ENCODE peak calls at places on chromosomes 1 and 21, in four cellular contexts. W is psoas muscle, T is BJ, P is IMR-90. I is an unnamed sample. For H3K27me3, the result is how much of the 10 kb centered on the place peaks cover.

GRCh38 chr1:19798486-19799232 is 1.1 kb downstream of the TMCO4 start:
- DNase-seq in W (no peak), T (no peak), P (no peak), I (no peak)

GRCh38 chr1:182833271-182833670 is 5.9 kb upstream of the DHX9 start:
- DNase-seq in W (no peak), T (no peak), P (peak), I (no peak)

GRCh38 chr1:39387452-39387851 is 104.0 kb upstream of the BMP8A start:
- DNase-seq in W (no peak), T (no peak), P (peak), I (no peak)

GRCh38 chr1:78375996-78376395 is 114.8 kb upstream of the PTGFR start:
- DNase-seq in W (no peak), T (peak), P (peak), I (no peak)

GRCh38 chr1:183039985-183040447 is 16.8 kb downstream of the LAMC1 start:
- DNase-seq in W (no peak), T (peak), P (peak), I (no peak)

GRCh38 chr21:44261191-44261631 is 486 bp downstream of the DNMT3L start:
- DNase-seq in W (no peak), T (no peak), P (no peak), I (no peak)

GRCh38 chr1:205750683-205751651 is 985 bp upstream of the NUCKS1 start:
- DNase-seq in W (no peak), T (no peak), P (no peak), I (no peak)

GRCh38 chr1:15696956-15697521 is 12.9 kb downstream of the PLEKHM2 start:
- DNase-seq in W (no peak), T (no peak), P (no peak), I (no peak)

GRCh38 chr1:36843906-36844610 is 190.3 kb downstream of the GRIK3 start:
- DNase-seq in W (peak), T (no peak), P (no peak), I (no peak)

GRCh38 chr1:61461406-61462384 is 263.2 kb downstream of the TM2D1 start:
- DNase-seq in W (no peak), T (no peak), P (no peak), I (no peak)

GRCh38 chr1:235617808-235618207 is 31.8 kb downstream of the GNG4 start:
- DNase-seq in W (no peak), T (no peak), P (peak), I (no peak)

GRCh38 chr1:9825101-9826074 is 1.6 kb upstream of the CLSTN1 start:
- DNase-seq in W (peak), T (no peak), P (peak), I (peak)

GRCh38 chr1:115239148-115239820 is 98.8 kb downstream of the NGF start:
- DNase-seq in W (no peak), T (peak), P (peak), I (no peak)

GRCh38 chr21:41880153-41880552 is 1.0 kb upstream of the PRDM15 start:
- DNase-seq in W (no peak), T (no peak), P (no peak), I (no peak)

GRCh38 chr1:90074137-90074536 is 79.2 kb downstream of the ZNF326 start:
- DNase-seq in W (no peak), T (no peak), P (no peak), I (no peak)

GRCh38 chr1:14876747-14877146 is 276.8 kb upstream of the TMEM51 start:
- DNase-seq in W (no peak), T (no peak), P (no peak), I (no peak)

GRCh38 chr1:27872059-27872801 is at the start of gene THEMIS2:
- DNase-seq in W (peak), T (no peak), P (no peak), I (peak)

GRCh38 chr1:239717097-239718051 is 331.0 kb downstream of the CHRM3 start:
- DNase-seq in W (no peak), T (no peak), P (no peak), I (no peak)

GRCh38 chr21:36338975-36339374 is 19.0 kb downstream of the MORC3 start:
- DNase-seq in W (no peak), T (no peak), P (no peak), I (no peak)

GRCh38 chr1:212452323-212453155 is 19.8 kb downstream of the NENF start:
- DNase-seq in W (no peak), T (peak), P (peak), I (no peak)

GRCh38 chr1:77322061-77322900 is 40.5 kb downstream of the AK5 start:
- DNase-seq in W (no peak), T (peak), P (peak), I (no peak)

GRCh38 chr1:52658795-52659194 is 25.8 kb downstream of the SHISAL2A start:
- DNase-seq in W (peak), T (no peak), P (no peak), I (no peak)

GRCh38 chr1:19367584-19368041 is 55.5 kb downstream of the SLC66A1 start:
- DNase-seq in W (no peak), T (no peak), P (no peak), I (no peak)

GRCh38 chr1:21397813-21398188 is 42.1 kb upstream of the NBPF3 start:
- DNase-seq in W (no peak), T (no peak), P (no peak), I (no peak)

GRCh38 chr1:82819234-82819633 is 1018.5 kb downstream of the ADGRL2 start:
- DNase-seq in W (no peak), T (no peak), P (no peak), I (no peak)

GRCh38 chr1:18948048-18948912 is 8.2 kb downstream of the IFFO2 start:
- DNase-seq in W (no peak), T (no peak), P (no peak), I (no peak)

GRCh38 chr1:10415211-10415930 is 14.9 kb upstream of the CENPS start:
- DNase-seq in W (no peak), T (no peak), P (peak), I (peak)

GRCh38 chr1:72282271-72282656 is at the start of gene NEGR1:
- DNase-seq in W (peak), T (no peak), P (peak), I (peak)

GRCh38 chr1:172895050-172895460 is 155.7 kb downstream of the TNFSF18 start:
- DNase-seq in W (no peak), T (no peak), P (peak), I (no peak)
- H3K4me3 ChIP-seq in W (peak), T (no peak), P (peak), I (no peak)

GRCh38 chr1:6243993-6244392 is at the start of gene HES3:
- DNase-seq in W (peak), T (no peak), P (no peak), I (no peak)
- H3K27me3 ChIP-seq in W (under half), T (under half), P (half or more), I (under half)

GRCh38 chr21:46326110-46326703 is 2.3 kb downstream of the PCNT start:
- DNase-seq in W (no peak), T (no peak), P (no peak), I (no peak)
- TF ChIP-seq CTCF in W (no peak), T (no peak), P (no peak), I (no peak)

GRCh38 chr1:2583871-2584341 is 2.7 kb upstream of the PRXL2B start:
- DNase-seq in W (peak), T (no peak), P (peak), I (peak)
- H3K4me3 ChIP-seq in W (no peak), T (no peak), P (no peak), I (no peak)

DNA sequence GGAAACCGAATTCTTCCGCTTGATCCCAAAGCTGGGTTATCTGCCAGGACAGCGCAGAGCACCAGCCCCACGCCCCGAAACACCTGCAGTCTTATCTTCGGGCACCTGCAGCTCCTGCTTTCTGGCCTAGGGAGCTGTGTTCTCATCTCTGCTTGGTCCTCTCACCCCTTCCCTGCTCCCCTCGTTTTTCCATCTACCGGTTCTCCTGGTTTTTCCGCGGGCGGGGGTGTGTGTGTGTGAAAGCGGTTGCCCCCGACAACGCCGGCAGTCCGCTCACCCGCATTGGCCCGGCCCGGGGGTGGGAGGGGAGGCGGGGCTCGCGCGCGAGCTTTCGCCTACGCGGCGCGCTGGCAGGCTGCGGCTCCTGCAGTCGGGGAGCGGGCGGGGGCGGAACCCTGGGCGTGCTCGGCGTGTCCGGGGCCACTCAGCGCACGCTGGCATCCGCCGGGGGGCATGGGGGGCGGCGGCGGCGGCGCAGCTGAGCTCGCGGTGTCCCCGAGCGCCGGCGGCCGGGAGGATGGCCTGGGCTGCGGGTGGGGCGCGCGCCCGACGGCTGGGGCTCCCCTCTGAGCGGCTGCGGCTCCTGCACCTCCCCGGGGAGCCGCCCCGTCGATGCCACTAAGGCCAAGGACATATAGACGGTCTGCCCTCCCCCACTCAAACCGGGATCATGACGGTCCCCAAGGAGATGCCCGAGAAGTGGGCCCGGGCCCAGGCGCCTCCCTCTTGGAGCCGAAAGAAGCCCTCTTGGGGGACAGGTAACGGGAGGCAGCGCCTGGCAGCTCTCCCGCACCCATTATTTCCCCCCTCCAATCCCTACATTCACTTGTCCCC is 3.2 kb downstream of the ATP8B2 start:
- DNase-seq in W (peak), T (no peak), P (peak), I (peak)
- H3K27me3 ChIP-seq in W (under half), T (under half), P (under half), I (under half)

DNA sequence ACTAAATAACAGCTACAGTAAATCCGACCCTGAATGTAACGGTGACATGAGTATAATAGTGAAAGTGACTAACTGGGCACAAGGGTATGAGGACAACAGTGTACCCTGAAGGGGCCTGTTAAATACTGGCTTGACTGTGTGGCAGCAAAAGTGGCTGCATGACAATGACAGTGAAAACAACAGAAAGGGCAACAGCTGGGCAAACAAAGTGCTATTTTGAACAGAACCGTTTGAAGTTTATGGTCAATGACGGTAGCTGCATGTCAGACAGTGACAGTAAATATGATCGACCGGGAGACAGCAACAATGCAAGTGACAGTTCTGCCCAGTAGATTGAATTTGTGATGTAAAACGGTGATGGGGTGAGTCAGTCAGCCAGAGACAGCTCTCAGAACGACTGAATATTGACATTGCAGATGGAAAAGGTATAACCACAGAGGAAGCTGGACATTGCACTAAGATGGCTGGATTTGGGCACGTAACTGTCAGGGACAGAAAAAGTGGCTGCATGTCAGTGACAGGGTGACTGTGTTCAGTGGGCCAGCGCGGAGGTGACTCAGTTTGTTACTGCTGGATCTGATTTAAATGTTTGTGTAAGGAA is 1.1 kb upstream of the ZBTB40 start:
- DNase-seq in W (no peak), T (no peak), P (no peak), I (no peak)
- TF ChIP-seq CTCF in W (no peak), T (no peak), P (no peak), I (no peak)

GRCh38 chr21:17391811-17392340 is 121.0 kb upstream of the CXADR start:
- DNase-seq in W (no peak), T (no peak), P (no peak), I (no peak)

GRCh38 chr21:17397703-17398102 is 115.1 kb upstream of the CXADR start:
- DNase-seq in W (no peak), T (no peak), P (no peak), I (no peak)

GRCh38 chr21:17396948-17397347 is 115.9 kb upstream of the CXADR start:
- DNase-seq in W (no peak), T (no peak), P (no peak), I (no peak)
- H3K4me3 ChIP-seq in W (no peak), T (no peak), P (no peak), I (no peak)

GRCh38 chr1:17582124-17582768 is 42.7 kb downstream of the ARHGEF10L start:
- DNase-seq in W (no peak), T (no peak), P (no peak), I (no peak)

GRCh38 chr1:17577907-17578297 is 38.4 kb downstream of the ARHGEF10L start:
- DNase-seq in W (no peak), T (no peak), P (no peak), I (no peak)

GRCh38 chr1:17579951-17580939 is 40.7 kb downstream of the ARHGEF10L start:
- DNase-seq in W (no peak), T (no peak), P (no peak), I (no peak)

GRCh38 chr1:17584539-17584938 is 45.0 kb downstream of the ARHGEF10L start:
- DNase-seq in W (no peak), T (no peak), P (no peak), I (no peak)

DNA sequence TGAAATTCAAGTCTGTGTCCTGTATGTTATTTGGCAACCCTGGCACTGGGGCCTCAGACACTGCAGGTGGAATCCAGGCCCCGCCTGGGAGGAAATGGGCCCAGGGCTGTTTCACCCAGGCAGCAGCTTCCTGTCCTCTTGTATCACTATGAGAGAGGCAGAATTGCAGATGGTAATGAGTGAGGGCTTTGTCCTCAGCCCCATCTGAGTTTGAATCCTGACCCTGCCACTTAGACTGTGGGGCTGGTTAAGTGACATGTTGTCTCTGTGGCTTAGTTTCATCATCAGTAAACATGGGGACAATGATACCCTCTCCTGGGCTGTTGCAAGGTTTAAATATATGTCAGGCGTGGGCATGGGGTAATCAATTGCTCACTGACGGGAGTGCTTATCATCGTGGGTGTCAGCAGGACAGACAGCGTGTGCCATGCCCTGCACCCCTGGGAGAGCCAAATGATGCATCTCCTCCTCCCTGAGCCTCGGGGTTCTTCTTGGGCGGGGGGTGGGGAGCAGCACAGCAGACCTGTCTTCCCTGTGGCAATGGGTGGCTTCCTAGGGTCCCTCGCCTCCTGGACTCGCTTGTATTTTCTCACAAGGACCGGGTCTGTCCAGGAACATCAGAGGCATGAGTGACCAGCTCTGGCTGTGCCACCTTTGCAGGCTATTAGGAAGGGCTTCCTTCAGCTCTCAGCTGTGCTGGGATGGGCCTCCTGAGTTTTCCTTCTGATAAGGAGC is 42.1 kb downstream of the ARHGEF10L start:
- DNase-seq in W (no peak), T (no peak), P (no peak), I (no peak)
- H3K27me3 ChIP-seq in W (under half), T (under half), P (under half), I (under half)

GRCh38 chr1:225882008-225882698 is at the start of gene TMEM63A:
- DNase-seq in W (peak), T (no peak), P (peak), I (peak)
- TF ChIP-seq CTCF in W (peak), T (peak), P (peak), I (peak)

GRCh38 chr1:153659656-153660055 is 1.2 kb downstream of the SNAPIN start:
- DNase-seq in W (no peak), T (no peak), P (no peak), I (no peak)
- H3K4me3 ChIP-seq in W (peak), T (peak), P (no peak), I (no peak)

I was measured in lung.